ENCODE peak calls at places on chromosomes 13 and 19, in seven cellular contexts. E is aorta; M is body of pancreas; T is stomach; A is CD8-positive, alpha-beta memory T cell; Y is heart left ventricle; X is lower lobe of right lung. S is an unnamed sample. For H3K4me1 and H3K9me3, the result is how much of the 10 kb centered on the place peaks cover.

GRCh38 chr19:2434721-2435265 is 7.4 kb upstream of the TIMM13 start:
- DNase-seq in E (peak), M (no peak), T (no peak), A (no peak), Y (no peak), X (no peak), S (no peak)

GRCh38 chr19:13840751-13841338 is 36.1 kb upstream of the NANOS3 start:
- DNase-seq in E (no peak), M (no peak), T (no peak), A (no peak), Y (no peak), X (no peak), S (no peak)

GRCh38 chr19:41597600-41598041 is 21.7 kb downstream of the CEACAM21 start:
- DNase-seq in E (no peak), M (peak), T (peak), A (peak), Y (peak), X (peak), S (peak)

GRCh38 chr13:52955505-52955904 is 73.1 kb upstream of the OLFM4 start:
- DNase-seq in E (no peak), M (no peak), T (no peak), A (no peak), Y (no peak), X (no peak), S (peak)

GRCh38 chr19:48085904-48086864 is 24.4 kb downstream of the PLA2G4C start:
- DNase-seq in E (no peak), M (no peak), T (no peak), A (no peak), Y (no peak), X (no peak), S (no peak)

GRCh38 chr13:113974304-113975281 is 717 bp upstream of the C13orf46 start:
- DNase-seq in E (peak), M (peak), T (no peak), A (no peak), Y (peak), X (peak), S (no peak)

GRCh38 chr13:109737606-109738005 is 48.8 kb downstream of the IRS2 start:
- DNase-seq in E (no peak), M (no peak), T (no peak), A (no peak), Y (no peak), X (no peak), S (no peak)

GRCh38 chr13:113970810-113971470 is 2.9 kb downstream of the C13orf46 start:
- DNase-seq in E (peak), M (peak), T (peak), A (no peak), Y (peak), X (peak), S (no peak)

GRCh38 chr19:40223135-40223822 is 3.2 kb downstream of the CCNP start:
- DNase-seq in E (no peak), M (no peak), T (peak), A (peak), Y (no peak), X (no peak), S (no peak)

GRCh38 chr13:51584731-51585191 is 499 bp downstream of the WDFY2 start:
- DNase-seq in E (peak), M (peak), T (peak), A (peak), Y (peak), X (peak), S (peak)

GRCh38 chr13:111411186-111411858 is 90.9 kb downstream of the TEX29 start:
- DNase-seq in E (no peak), M (no peak), T (no peak), A (no peak), Y (no peak), X (no peak), S (no peak)

GRCh38 chr13:27271572-27272096 is 1.0 kb downstream of the RASL11A start:
- DNase-seq in E (no peak), M (no peak), T (no peak), A (no peak), Y (no peak), X (no peak), S (no peak)

GRCh38 chr19:5955638-5955935 is 22.4 kb downstream of the RANBP3 start:
- DNase-seq in E (peak), M (no peak), T (no peak), A (no peak), Y (no peak), X (no peak), S (no peak)
- H3K4me1 ChIP-seq in E (under half), M (half or more), T (half or more), A (half or more), Y (half or more), X (half or more), S (under half)

GRCh38 chr19:12802267-12803106 is 618 bp downstream of the THSD8 start:
- DNase-seq in E (no peak), M (no peak), T (no peak), A (no peak), Y (no peak), X (no peak), S (no peak)

GRCh38 chr19:12799723-12800343 is 1.8 kb downstream of the PRDX2 start:
- DNase-seq in E (no peak), M (no peak), T (no peak), A (no peak), Y (no peak), X (no peak), S (no peak)

GRCh38 chr19:12801466-12802266 is at the start of the genes PRDX2 and THSD8:
- DNase-seq in E (peak), M (peak), T (peak), A (peak), Y (peak), X (peak), S (no peak)

GRCh38 chr19:12800873-12801465 is 631 bp downstream of the PRDX2 start:
- DNase-seq in E (no peak), M (peak), T (no peak), A (no peak), Y (peak), X (no peak), S (no peak)

DNA sequence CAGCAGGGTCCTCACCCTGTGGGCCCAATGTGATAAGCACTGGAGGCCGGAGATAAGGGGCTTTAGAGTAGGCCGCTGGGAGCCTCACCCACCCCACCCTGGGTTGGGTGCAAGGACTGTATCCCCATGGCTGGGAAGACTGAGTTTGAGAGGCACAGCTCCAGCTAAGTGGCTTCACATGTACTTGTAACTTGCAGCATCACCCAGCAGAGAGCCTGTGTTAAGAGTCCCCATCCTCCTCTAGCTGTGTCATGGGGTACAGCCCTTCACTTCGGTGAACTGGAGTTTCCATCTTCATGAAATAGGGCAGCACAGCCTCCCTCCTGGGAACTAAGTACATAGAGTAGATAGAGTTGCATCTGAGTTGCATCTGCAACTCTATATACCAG is 1.3 kb downstream of the PRDX2 start:
- DNase-seq in E (no peak), M (no peak), T (no peak), A (no peak), Y (no peak), X (no peak), S (no peak)
- H3K27ac ChIP-seq in E (no peak), M (no peak), T (peak), A (peak), Y (no peak), X (no peak), S (no peak)

DNA sequence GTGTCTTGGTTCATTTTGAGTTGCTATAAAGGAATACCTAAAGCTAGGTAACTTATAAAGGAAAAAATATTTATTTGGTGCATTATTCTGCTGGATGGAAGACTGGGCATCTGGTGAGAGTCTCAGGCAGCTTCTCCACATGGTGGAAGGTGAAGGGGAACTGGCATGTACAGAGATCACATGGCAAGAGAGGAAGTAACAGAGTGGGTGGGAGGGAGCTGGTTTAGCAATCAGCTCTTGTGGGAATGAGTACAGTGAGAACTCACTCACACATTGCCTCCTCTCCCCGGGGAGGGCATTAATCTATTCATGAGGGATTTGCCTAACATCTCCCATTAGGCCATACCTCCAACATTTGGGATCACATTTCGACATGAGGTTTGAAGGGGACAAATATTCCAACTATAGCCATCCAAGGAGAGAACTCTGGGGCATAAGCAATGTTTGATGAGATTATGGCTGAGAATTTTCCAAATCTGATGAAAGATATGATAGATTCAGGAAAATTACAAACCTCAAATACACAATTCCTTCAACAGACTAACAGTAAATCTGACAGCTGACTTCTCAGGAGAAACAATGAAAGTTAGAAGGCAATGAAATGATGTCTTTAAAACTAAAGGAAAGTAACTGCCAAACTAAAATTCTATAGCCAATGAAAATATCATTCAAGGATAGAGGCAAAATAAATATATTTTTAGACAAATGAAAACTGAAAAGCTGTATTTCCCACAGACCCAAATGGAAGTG is 52.5 kb downstream of the MTUS2 start:
- DNase-seq in E (no peak), M (no peak), T (no peak), A (no peak), Y (no peak), X (no peak), S (no peak)
- H3K9me3 ChIP-seq in E (under half), M (under half), T (under half), A (under half), Y (under half), X (under half), S (under half)

GRCh38 chr13:112716841-112717520 is 27.1 kb downstream of the ATP11A start:
- DNase-seq in E (no peak), M (no peak), T (no peak), A (no peak), Y (peak), X (peak), S (no peak)
- H3K4me1 ChIP-seq in E (under half), M (under half), T (under half), A (under half), Y (under half), X (under half), S (under half)

GRCh38 chr13:98198683-98199082 is 21.6 kb upstream of the RNF113B start:
- DNase-seq in E (no peak), M (no peak), T (no peak), A (no peak), Y (no peak), X (no peak), S (no peak)
- H3K27ac ChIP-seq in E (no peak), M (no peak), T (no peak), A (no peak), Y (no peak), X (no peak), S (peak)

DNA sequence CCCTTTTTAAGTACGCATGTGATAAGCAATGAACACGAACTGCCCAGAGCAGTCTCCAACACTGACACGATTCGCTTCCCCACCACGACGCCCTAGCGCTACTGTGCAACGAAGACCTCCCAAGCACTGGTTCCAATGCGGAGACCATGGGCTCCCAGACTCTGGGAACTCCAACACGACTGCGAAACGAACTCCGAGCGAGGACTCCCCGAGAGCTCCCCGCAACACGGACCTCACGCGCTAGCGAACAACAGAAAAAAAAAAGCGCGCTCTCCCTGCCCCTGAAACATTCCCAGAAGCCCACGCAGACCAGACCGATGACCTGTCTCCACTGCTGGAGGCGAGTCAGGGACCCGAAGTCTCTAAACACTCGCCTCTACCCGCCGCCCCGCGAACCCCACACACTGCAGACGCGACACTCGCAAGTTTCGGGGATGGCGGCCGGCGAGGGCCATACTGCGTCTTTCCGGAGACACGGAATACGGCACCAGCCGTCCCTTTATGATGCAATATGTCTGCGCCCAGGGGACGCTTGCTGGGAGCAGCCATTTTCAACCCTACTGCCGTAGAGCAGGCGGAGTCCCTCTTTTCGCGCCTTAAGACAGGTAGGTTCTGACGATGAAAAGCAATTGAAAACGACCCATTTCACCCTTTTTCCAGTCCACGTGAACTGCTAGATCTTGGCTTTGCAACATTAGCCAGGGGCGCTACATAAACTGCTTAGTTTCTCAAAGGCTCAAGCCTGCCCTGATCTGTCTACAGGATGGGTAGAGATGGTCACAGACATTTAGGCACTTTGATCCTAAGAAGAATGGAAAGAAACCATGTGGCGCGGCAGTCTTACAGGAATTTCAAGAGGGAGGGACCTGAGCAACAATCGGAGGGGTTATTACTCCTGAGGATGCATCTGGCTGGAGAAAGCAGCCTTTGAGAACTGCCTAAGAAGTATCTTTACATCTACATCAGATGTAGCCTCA is at the start of gene ZNF577:
- DNase-seq in E (peak), M (peak), T (peak), A (peak), Y (peak), X (peak), S (peak)
- H3K9me3 ChIP-seq in E (under half), M (under half), T (under half), A (half or more), Y (under half), X (half or more), S (under half)